ENCODE peak calls at places on chromosomes 16 and 17, in ten cellular contexts. E, O, H, L, D, N, Y, X, K and W are unnamed samples.

GRCh38 chr16:9126609-9127008 is 35.2 kb downstream of the HAPSTR1 start:
- DNase-seq in E (no peak), O (no peak), H (no peak), L (no peak), D (no peak), N (no peak), Y (no peak), X (no peak), K (no peak), W (no peak)

GRCh38 chr16:75351183-75351582 is 82.1 kb downstream of the CFDP1 start:
- DNase-seq in E (no peak), O (no peak), H (no peak), L (peak), D (no peak), N (no peak), Y (peak), X (no peak), K (no peak), W (no peak)

GRCh38 chr16:59113009-59113408 is 378.9 kb upstream of the GOT2 start:
- DNase-seq in E (no peak), O (no peak), H (no peak), L (no peak), D (peak), N (no peak), Y (no peak), X (no peak), K (no peak), W (no peak)

GRCh38 chr17:57921342-57921741 is 33.9 kb downstream of the CUEDC1 start:
- DNase-seq in E (no peak), O (no peak), H (no peak), L (no peak), D (no peak), N (no peak), Y (no peak), X (no peak), K (no peak), W (no peak)

GRCh38 chr17:9929873-9930272 is 24.8 kb upstream of the RCVRN start:
- DNase-seq in E (no peak), O (no peak), H (no peak), L (no peak), D (no peak), N (no peak), Y (no peak), X (no peak), K (no peak), W (no peak)

GRCh38 chr16:1078579-1079021 is 6.1 kb downstream of the SSTR5 start:
- DNase-seq in E (no peak), O (no peak), H (peak), L (peak), D (no peak), N (peak), Y (peak), X (no peak), K (peak), W (no peak)

GRCh38 chr16:48583075-48584065 is 26.6 kb downstream of the N4BP1 start:
- DNase-seq in E (no peak), O (no peak), H (no peak), L (no peak), D (no peak), N (no peak), Y (peak), X (no peak), K (no peak), W (no peak)

GRCh38 chr16:50195276-50195675 is 42.2 kb downstream of the TENT4B start:
- DNase-seq in E (no peak), O (no peak), H (no peak), L (no peak), D (no peak), N (no peak), Y (peak), X (no peak), K (no peak), W (no peak)

GRCh38 chr17:74536890-74537289 is 5.6 kb upstream of the CD300LB start:
- DNase-seq in E (no peak), O (no peak), H (no peak), L (no peak), D (no peak), N (no peak), Y (no peak), X (no peak), K (no peak), W (no peak)

GRCh38 chr17:14784997-14785696 is 480.0 kb downstream of the PMP22 start:
- DNase-seq in E (peak), O (no peak), H (no peak), L (no peak), D (no peak), N (no peak), Y (no peak), X (no peak), K (no peak), W (no peak)

GRCh38 chr16:11669380-11670146 is 1.3 kb downstream of the SNN start:
- DNase-seq in E (peak), O (peak), H (no peak), L (no peak), D (peak), N (no peak), Y (peak), X (no peak), K (no peak), W (peak)

GRCh38 chr17:12625092-12625491 is 40.6 kb upstream of the MYOCD start:
- DNase-seq in E (no peak), O (no peak), H (no peak), L (no peak), D (no peak), N (no peak), Y (no peak), X (no peak), K (no peak), W (no peak)

GRCh38 chr16:25411376-25412081 is 153.9 kb upstream of the ZKSCAN2 start:
- DNase-seq in E (no peak), O (no peak), H (no peak), L (no peak), D (no peak), N (no peak), Y (no peak), X (no peak), K (no peak), W (no peak)

GRCh38 chr17:75315541-75316243 is 26.5 kb upstream of the SLC25A19 start:
- DNase-seq in E (peak), O (no peak), H (no peak), L (no peak), D (peak), N (no peak), Y (no peak), X (no peak), K (no peak), W (peak)

GRCh38 chr16:27430923-27431484 is 29.0 kb downstream of the IL21R start:
- DNase-seq in E (peak), O (peak), H (no peak), L (no peak), D (peak), N (no peak), Y (no peak), X (peak), K (no peak), W (peak)

GRCh38 chr16:2790631-2791030 is 3.3 kb upstream of the PRSS33 start:
- DNase-seq in E (no peak), O (no peak), H (no peak), L (no peak), D (no peak), N (no peak), Y (no peak), X (no peak), K (no peak), W (no peak)

GRCh38 chr17:34822007-34822737 is 139.1 kb downstream of the CCT6B start:
- DNase-seq in E (no peak), O (no peak), H (no peak), L (no peak), D (no peak), N (no peak), Y (no peak), X (no peak), K (no peak), W (no peak)

GRCh38 chr17:75587718-75588545 is at the start of gene MYO15B:
- DNase-seq in E (peak), O (peak), H (no peak), L (no peak), D (peak), N (no peak), Y (no peak), X (peak), K (no peak), W (peak)

GRCh38 chr16:28110074-28110473 is 46.6 kb upstream of the GSG1L start:
- DNase-seq in E (no peak), O (no peak), H (no peak), L (no peak), D (no peak), N (no peak), Y (no peak), X (no peak), K (no peak), W (no peak)

GRCh38 chr17:12599185-12599920 is 66.3 kb upstream of the MYOCD start:
- DNase-seq in E (no peak), O (no peak), H (peak), L (no peak), D (no peak), N (no peak), Y (peak), X (no peak), K (no peak), W (no peak)

GRCh38 chr17:39808409-39808997 is 55.6 kb downstream of the IKZF3 start:
- DNase-seq in E (no peak), O (no peak), H (no peak), L (peak), D (no peak), N (no peak), Y (no peak), X (no peak), K (peak), W (no peak)

GRCh38 chr17:73210002-73210678 is 17.3 kb downstream of the COG1 start:
- DNase-seq in E (no peak), O (no peak), H (no peak), L (no peak), D (no peak), N (no peak), Y (no peak), X (no peak), K (no peak), W (no peak)

GRCh38 chr17:53722407-53722806 is 100.3 kb upstream of the KIF2B start:
- DNase-seq in E (no peak), O (no peak), H (peak), L (no peak), D (peak), N (no peak), Y (peak), X (no peak), K (no peak), W (no peak)

GRCh38 chr17:32876414-32877163 is at the start of gene MYO1D:
- DNase-seq in E (peak), O (no peak), H (peak), L (peak), D (no peak), N (no peak), Y (no peak), X (peak), K (peak), W (peak)

GRCh38 chr17:17745476-17746455 is 64.5 kb downstream of the RAI1 start:
- DNase-seq in E (no peak), O (no peak), H (no peak), L (no peak), D (no peak), N (no peak), Y (no peak), X (no peak), K (no peak), W (no peak)

GRCh38 chr17:66240630-66241029 is 11.4 kb upstream of the APOH start:
- DNase-seq in E (no peak), O (no peak), H (peak), L (peak), D (no peak), N (no peak), Y (peak), X (no peak), K (no peak), W (no peak)

GRCh38 chr16:57633383-57634064 is 5.1 kb downstream of the ADGRG1 start:
- DNase-seq in E (no peak), O (no peak), H (no peak), L (no peak), D (no peak), N (no peak), Y (no peak), X (no peak), K (no peak), W (no peak)

GRCh38 chr16:57636184-57636583 is 7.8 kb downstream of the ADGRG1 start:
- DNase-seq in E (no peak), O (no peak), H (no peak), L (no peak), D (no peak), N (no peak), Y (no peak), X (no peak), K (no peak), W (no peak)

GRCh38 chr16:57632568-57632967 is 4.1 kb downstream of the ADGRG1 start:
- DNase-seq in E (no peak), O (no peak), H (no peak), L (no peak), D (no peak), N (no peak), Y (no peak), X (no peak), K (no peak), W (no peak)

GRCh38 chr16:57635266-57636097 is 7.1 kb downstream of the ADGRG1 start:
- DNase-seq in E (no peak), O (no peak), H (no peak), L (no peak), D (no peak), N (no peak), Y (no peak), X (no peak), K (no peak), W (no peak)

GRCh38 chr16:57634171-57634570 is 5.7 kb downstream of the ADGRG1 start:
- DNase-seq in E (no peak), O (no peak), H (no peak), L (peak), D (no peak), N (no peak), Y (peak), X (no peak), K (no peak), W (no peak)
- TF ChIP-seq CTCF in E (no peak), O (no peak), H (no peak), L (no peak), D (no peak), N (no peak), Y (no peak), X (no peak), K (no peak), W (no peak)

GRCh38 chr17:29116652-29117439 is 63.4 kb downstream of the MYO18A start:
- DNase-seq in E (peak), O (peak), H (peak), L (peak), D (peak), N (no peak), Y (peak), X (peak), K (peak), W (peak)

GRCh38 chr17:29119265-29119664 is 60.9 kb downstream of the MYO18A start:
- DNase-seq in E (no peak), O (no peak), H (no peak), L (no peak), D (no peak), N (no peak), Y (no peak), X (no peak), K (no peak), W (no peak)

GRCh38 chr17:29115435-29115834 is 64.8 kb downstream of the MYO18A start:
- DNase-seq in E (no peak), O (no peak), H (no peak), L (no peak), D (no peak), N (no peak), Y (no peak), X (no peak), K (no peak), W (no peak)

GRCh38 chr17:29115906-29116651 is 64.1 kb downstream of the MYO18A start:
- DNase-seq in E (peak), O (no peak), H (peak), L (peak), D (peak), N (no peak), Y (peak), X (no peak), K (no peak), W (peak)

GRCh38 chr17:29117440-29117753 is 62.8 kb downstream of the MYO18A start:
- DNase-seq in E (no peak), O (no peak), H (no peak), L (no peak), D (no peak), N (no peak), Y (no peak), X (no peak), K (no peak), W (no peak)
- TF ChIP-seq CTCF in E (peak), O (peak), H (no peak), L (peak), D (no peak), N (peak), Y (peak), X (peak), K (no peak), W (no peak)

GRCh38 chr17:81906476-81907218 is 4.6 kb downstream of the PCYT2 start:
- DNase-seq in E (no peak), O (no peak), H (peak), L (no peak), D (no peak), N (no peak), Y (no peak), X (no peak), K (no peak), W (no peak)
- TF ChIP-seq CTCF in E (peak), O (no peak), H (no peak), L (no peak), D (no peak), N (no peak), Y (peak), X (no peak), K (no peak), W (no peak)

DNA sequence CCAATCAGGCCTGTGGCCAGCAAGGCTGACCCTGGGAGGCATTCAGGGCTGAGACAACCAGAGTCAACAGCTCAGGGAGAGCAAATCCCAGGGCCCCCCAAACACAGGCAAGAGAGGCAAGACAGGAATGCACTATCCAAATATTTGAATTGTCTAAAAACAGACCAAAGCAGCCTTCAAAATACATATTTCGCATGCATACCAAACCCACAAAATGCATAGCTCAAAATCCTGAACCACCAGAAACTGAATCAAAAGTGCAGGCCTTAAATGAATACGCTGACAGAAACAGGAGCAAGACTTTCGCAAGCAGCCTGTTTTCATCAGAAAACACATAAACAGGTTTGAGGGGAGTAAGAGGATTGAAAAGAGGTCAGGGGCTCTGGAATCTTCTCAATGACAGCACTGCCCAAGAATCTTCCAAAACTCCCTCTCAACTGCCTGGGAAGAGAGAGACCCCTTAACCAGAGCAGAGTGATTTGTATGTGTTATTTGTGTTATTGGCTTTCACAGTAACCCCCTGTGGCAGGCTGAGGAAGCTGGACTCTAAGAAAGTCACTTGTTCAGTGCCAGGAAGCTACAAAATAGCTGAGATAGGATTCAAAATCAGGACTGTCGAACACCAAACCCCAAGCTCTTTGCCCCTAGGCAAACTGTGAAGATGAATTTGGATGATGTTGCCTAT is 213.5 kb upstream of the CDH5 start:
- DNase-seq in E (no peak), O (no peak), H (peak), L (no peak), D (no peak), N (no peak), Y (peak), X (no peak), K (no peak), W (no peak)
- TF ChIP-seq CTCF in E (no peak), O (no peak), H (no peak), L (no peak), D (no peak), N (no peak), Y (no peak), X (no peak), K (no peak), W (no peak)